ENCODE peak calls at places on chromosome X, in seven cellular contexts. B is left lung, E is testis, H is HCT116, C is body of pancreas, Q is sigmoid colon, M is osteoblast. Y is an unnamed sample.

GRCh38 chrX:23729214-23729613 is 13.9 kb downstream of the ACOT9 start:
- DNase-seq in B (no peak), E (no peak), H (no peak), C (no peak), Q (no peak), M (no peak), Y (no peak)

GRCh38 chrX:29728639-29729038 is 486.7 kb upstream of the MAGEB2 start:
- DNase-seq in B (no peak), E (no peak), H (no peak), C (no peak), Q (no peak), M (peak), Y (no peak)

GRCh38 chrX:10034740-10035260 is 67.6 kb downstream of the CLDN34 start:
- DNase-seq in B (no peak), E (no peak), H (no peak), C (no peak), Q (peak), M (no peak), Y (no peak)

GRCh38 chrX:87900320-87900908 is 382.8 kb downstream of the KLHL4 start:
- DNase-seq in B (no peak), E (no peak), H (no peak), C (no peak), Q (no peak), M (no peak), Y (no peak)

GRCh38 chrX:51641421-51642021 is 22.8 kb upstream of the CENPVL3 start:
- DNase-seq in B (no peak), E (peak), H (peak), C (no peak), Q (no peak), M (peak), Y (no peak)

GRCh38 chrX:49754238-49754857 is 58.6 kb upstream of the PAGE1 start:
- DNase-seq in B (peak), E (peak), H (peak), C (peak), Q (peak), M (no peak), Y (no peak)

GRCh38 chrX:103417933-103418332 is 41.6 kb downstream of the BEX3 start:
- DNase-seq in B (no peak), E (no peak), H (no peak), C (no peak), Q (no peak), M (no peak), Y (no peak)

GRCh38 chrX:13864264-13864663 is 47.4 kb upstream of the GPM6B start:
- DNase-seq in B (no peak), E (peak), H (no peak), C (no peak), Q (no peak), M (no peak), Y (no peak)

GRCh38 chrX:48901069-48901468 is 3.3 kb downstream of the PQBP1 start:
- DNase-seq in B (no peak), E (no peak), H (no peak), C (no peak), Q (peak), M (peak), Y (no peak)

GRCh38 chrX:154135458-154136229 is 8.4 kb upstream of the OPN1LW start:
- DNase-seq in B (no peak), E (no peak), H (no peak), C (no peak), Q (no peak), M (peak), Y (no peak)

GRCh38 chrX:113297456-113297855 is 456.8 kb upstream of the AMOT start:
- DNase-seq in B (no peak), E (no peak), H (no peak), C (no peak), Q (no peak), M (no peak), Y (no peak)

GRCh38 chrX:136250191-136251041 is 784 bp downstream of the MAP7D3 start:
- DNase-seq in B (no peak), E (peak), H (no peak), C (no peak), Q (no peak), M (peak), Y (no peak)

GRCh38 chrX:72621163-72621562 is 48.5 kb upstream of the HDAC8 start:
- DNase-seq in B (no peak), E (no peak), H (no peak), C (peak), Q (no peak), M (no peak), Y (no peak)

GRCh38 chrX:109889289-109890006 is 113.5 kb upstream of the TMEM164 start:
- DNase-seq in B (no peak), E (peak), H (no peak), C (no peak), Q (no peak), M (no peak), Y (no peak)

GRCh38 chrX:51420610-51421009 is 75.8 kb downstream of the NUDT11 start:
- DNase-seq in B (no peak), E (peak), H (peak), C (no peak), Q (no peak), M (no peak), Y (no peak)

GRCh38 chrX:146863566-146863965 is 49.0 kb upstream of the CXorf51A start:
- DNase-seq in B (no peak), E (no peak), H (no peak), C (no peak), Q (no peak), M (no peak), Y (no peak)

GRCh38 chrX:103573205-103573604 is 12.1 kb upstream of the TCEAL4 start:
- DNase-seq in B (no peak), E (no peak), H (no peak), C (no peak), Q (no peak), M (no peak), Y (no peak)

GRCh38 chrX:36640232-36640631 is 367.9 kb upstream of the FAM47C start:
- DNase-seq in B (no peak), E (no peak), H (no peak), C (no peak), Q (no peak), M (no peak), Y (no peak)

GRCh38 chrX:50108264-50108663 is 92.5 kb downstream of the AKAP4 start:
- DNase-seq in B (no peak), E (no peak), H (no peak), C (no peak), Q (no peak), M (no peak), Y (no peak)

GRCh38 chrX:84717344-84717743 is 215.1 kb upstream of the HDX start:
- DNase-seq in B (no peak), E (no peak), H (no peak), C (no peak), Q (no peak), M (no peak), Y (no peak)

GRCh38 chrX:151790421-151791160 is 56.0 kb downstream of the CNGA2 start:
- DNase-seq in B (no peak), E (no peak), H (no peak), C (no peak), Q (no peak), M (no peak), Y (no peak)

GRCh38 chrX:101260435-101260834 is 30.7 kb downstream of the TAF7L start:
- DNase-seq in B (no peak), E (peak), H (no peak), C (no peak), Q (no peak), M (no peak), Y (no peak)

GRCh38 chrX:13956998-13957397 is 72.7 kb downstream of the GEMIN8 start:
- DNase-seq in B (no peak), E (no peak), H (no peak), C (no peak), Q (no peak), M (no peak), Y (no peak)

GRCh38 chrX:10932842-10933440 is 178.2 kb upstream of the HCCS start:
- DNase-seq in B (no peak), E (no peak), H (no peak), C (no peak), Q (no peak), M (no peak), Y (no peak)

GRCh38 chrX:46686003-46686645 is 72.8 kb downstream of the SLC9A7 start:
- DNase-seq in B (no peak), E (peak), H (peak), C (peak), Q (no peak), M (no peak), Y (no peak)

GRCh38 chrX:119477812-119478232 is 9.6 kb downstream of the SLC25A5 start:
- DNase-seq in B (no peak), E (no peak), H (no peak), C (peak), Q (no peak), M (peak), Y (no peak)

GRCh38 chrX:78327370-78328048 is at the start of gene CYSLTR1:
- DNase-seq in B (no peak), E (no peak), H (no peak), C (no peak), Q (no peak), M (no peak), Y (no peak)

GRCh38 chrX:16199343-16199742 is 32.1 kb downstream of the MAGEB17 start:
- DNase-seq in B (no peak), E (no peak), H (no peak), C (no peak), Q (no peak), M (no peak), Y (no peak)

GRCh38 chrX:23952984-23953907 is 45.4 kb downstream of the CXorf58 start:
- DNase-seq in B (no peak), E (no peak), H (no peak), C (no peak), Q (no peak), M (no peak), Y (peak)

GRCh38 chrX:134481339-134481738 is 21.4 kb downstream of the HPRT1 start:
- DNase-seq in B (no peak), E (no peak), H (no peak), C (no peak), Q (no peak), M (no peak), Y (no peak)

GRCh38 chrX:134472041-134472440 is 12.1 kb downstream of the HPRT1 start:
- DNase-seq in B (no peak), E (no peak), H (no peak), C (no peak), Q (no peak), M (no peak), Y (no peak)

GRCh38 chrX:134478374-134478773 is 18.4 kb downstream of the HPRT1 start:
- DNase-seq in B (no peak), E (no peak), H (no peak), C (no peak), Q (no peak), M (no peak), Y (no peak)

GRCh38 chrX:134480061-134480460 is 20.1 kb downstream of the HPRT1 start:
- DNase-seq in B (no peak), E (no peak), H (no peak), C (no peak), Q (no peak), M (no peak), Y (no peak)

DNA sequence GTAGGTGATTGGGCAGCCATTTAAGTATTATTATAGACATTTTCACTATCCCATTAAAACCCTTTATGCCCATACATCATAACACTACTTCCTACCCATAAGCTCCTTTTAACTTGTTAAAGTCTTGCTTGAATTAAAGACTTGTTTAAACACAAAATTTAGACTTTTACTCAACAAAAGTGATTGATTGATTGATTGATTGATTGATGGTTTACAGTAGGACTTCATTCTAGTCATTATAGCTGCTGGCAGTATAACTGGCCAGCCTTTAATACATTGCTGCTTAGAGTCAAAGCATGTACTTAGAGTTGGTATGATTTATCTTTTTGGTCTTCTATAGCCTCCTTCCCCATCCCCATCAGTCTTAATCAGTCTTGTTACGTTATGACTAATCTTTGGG is 16.3 kb downstream of the HPRT1 start:
- DNase-seq in B (no peak), E (no peak), H (no peak), C (no peak), Q (no peak), M (no peak), Y (no peak)
- TF ChIP-seq CTCF in B (no peak), E (no peak), H (no peak), C (no peak), Q (no peak), M (no peak), Y (no peak)

DNA sequence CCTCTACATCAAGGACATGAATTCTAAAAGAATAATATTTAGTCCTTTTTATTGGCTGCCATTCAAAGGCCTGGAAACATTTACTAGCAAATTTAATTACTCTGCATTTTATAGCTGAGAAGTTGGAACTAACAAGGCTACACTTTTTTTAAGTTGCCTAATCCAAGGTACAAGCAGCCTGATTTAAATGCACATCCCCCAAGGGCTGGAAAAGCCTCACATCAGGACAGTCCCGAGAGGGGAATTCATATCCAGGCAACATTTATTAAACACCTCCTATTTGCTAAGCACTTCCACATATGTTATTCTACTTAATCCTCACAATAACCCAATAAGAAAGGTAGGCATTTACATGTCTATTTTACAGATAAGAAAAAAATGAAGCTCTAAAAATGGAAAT is 81.5 kb downstream of the HS6ST2 start:
- DNase-seq in B (no peak), E (no peak), H (no peak), C (no peak), Q (no peak), M (no peak), Y (no peak)
- TF ChIP-seq CTCF in B (no peak), E (no peak), H (no peak), C (no peak), Q (no peak), M (no peak), Y (no peak)

GRCh38 chrX:80229626-80230025 is 190.6 kb upstream of the TENT5D start:
- DNase-seq in B (no peak), E (no peak), H (no peak), C (no peak), Q (no peak), M (no peak), Y (no peak)

GRCh38 chrX:80223922-80224579 is 196.2 kb upstream of the TENT5D start:
- DNase-seq in B (no peak), E (peak), H (no peak), C (no peak), Q (no peak), M (no peak), Y (no peak)
- TF ChIP-seq CTCF in B (no peak), E (no peak), H (no peak), C (no peak), Q (no peak), M (no peak), Y (no peak)

DNA sequence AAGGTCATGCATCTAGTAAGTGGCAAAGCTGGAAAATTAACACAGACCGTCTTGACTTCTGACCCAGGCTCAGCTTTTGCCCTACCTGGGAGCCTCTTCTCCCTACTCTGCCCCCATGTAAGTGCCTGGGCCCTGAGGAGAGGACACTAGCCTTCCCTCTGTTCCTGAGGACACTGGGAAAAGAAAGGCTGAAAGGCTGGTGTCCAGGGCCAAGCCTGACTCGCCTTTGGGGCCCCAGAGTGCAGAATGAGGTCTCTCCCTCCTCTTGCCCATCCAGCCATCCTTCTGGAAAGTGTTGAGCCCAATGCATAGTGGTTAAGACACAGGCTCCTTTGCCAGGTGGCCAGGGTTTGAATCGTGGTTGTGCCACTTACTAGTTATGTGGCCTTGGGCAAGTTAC is 91.5 kb downstream of the PJA1 start:
- DNase-seq in B (no peak), E (no peak), H (no peak), C (no peak), Q (peak), M (no peak), Y (no peak)
- TF ChIP-seq CTCF in B (no peak), E (no peak), H (no peak), C (no peak), Q (no peak), M (no peak), Y (no peak)

DNA sequence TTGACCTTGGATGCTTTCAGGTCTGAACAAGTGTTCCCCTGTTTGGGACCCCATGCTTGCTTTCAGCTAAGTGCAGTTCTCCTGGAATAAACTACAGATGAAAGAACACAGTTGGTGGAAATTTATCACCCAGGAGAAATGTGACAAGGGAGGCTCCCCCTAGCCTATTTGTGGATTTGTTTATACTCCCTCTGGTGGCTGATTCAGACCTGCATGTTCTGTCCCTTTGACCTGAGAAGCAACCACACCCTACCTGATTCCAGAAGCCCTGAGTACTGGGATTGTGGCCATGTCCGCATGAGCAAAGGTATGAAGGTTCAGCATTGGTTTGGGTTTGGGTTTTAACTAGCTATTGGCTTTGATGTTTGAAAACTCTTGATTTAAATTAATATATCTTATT is 440.9 kb downstream of the MID1IP1 start:
- DNase-seq in B (no peak), E (peak), H (peak), C (peak), Q (no peak), M (peak), Y (no peak)
- TF ChIP-seq CTCF in B (peak), E (peak), H (peak), C (peak), Q (no peak), M (peak), Y (no peak)

DNA sequence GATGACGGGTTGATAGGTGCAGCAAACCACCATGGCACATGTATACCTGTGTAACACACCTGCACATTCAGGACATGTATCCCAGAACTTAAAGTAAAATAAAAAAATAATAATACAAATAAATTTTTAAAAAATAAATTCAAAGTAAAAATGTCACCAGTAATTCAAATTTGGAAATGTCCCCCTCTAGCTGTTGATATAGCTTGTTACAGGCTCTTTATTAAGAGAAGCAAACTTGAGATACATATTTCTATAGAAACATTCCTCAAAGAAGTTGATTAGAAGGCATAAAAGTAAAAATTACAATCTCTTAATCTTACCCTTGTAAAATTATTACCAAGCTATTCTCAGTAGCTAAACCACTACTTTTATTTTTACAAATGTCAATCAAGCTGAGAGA is 1397.0 kb downstream of the FAM133A start:
- DNase-seq in B (no peak), E (no peak), H (no peak), C (no peak), Q (no peak), M (no peak), Y (no peak)
- TF ChIP-seq CTCF in B (peak), E (no peak), H (no peak), C (no peak), Q (no peak), M (peak), Y (no peak)

GRCh38 chrX:17643528-17643927 is 93.8 kb upstream of the SCML1 start:
- DNase-seq in B (no peak), E (no peak), H (no peak), C (no peak), Q (no peak), M (no peak), Y (no peak)
- TF ChIP-seq CTCF in B (no peak), E (no peak), H (no peak), C (no peak), Q (no peak), M (no peak), Y (no peak)

GRCh38 chrX:140249122-140249521 is 255.7 kb downstream of the SOX3 start:
- DNase-seq in B (no peak), E (no peak), H (no peak), C (no peak), Q (no peak), M (no peak), Y (no peak)
- TF ChIP-seq CTCF in B (no peak), E (no peak), H (no peak), C (no peak), Q (no peak), M (no peak), Y (no peak)

GRCh38 chrX:92232182-92232581 is 453.0 kb downstream of the PCDH11X start:
- DNase-seq in B (no peak), E (no peak), H (no peak), C (no peak), Q (no peak), M (peak), Y (no peak)
- TF ChIP-seq CTCF in B (peak), E (no peak), H (peak), C (peak), Q (no peak), M (peak), Y (no peak)